ENCODE peak calls at places on chromosomes 1 and 21, in nine cellular contexts. O, P, V, R, N, J, B, T and U are unnamed samples.

GRCh38 chr1:20081331-20081810 is 11.4 kb downstream of the PLA2G5 start:
- DNase-seq in O (no peak), P (no peak), V (no peak), R (no peak), N (no peak), J (no peak), B (no peak), T (no peak), U (no peak)

GRCh38 chr1:14997646-14998276 is 155.8 kb upstream of the TMEM51 start:
- DNase-seq in O (no peak), P (no peak), V (no peak), R (no peak), N (no peak), J (no peak), B (no peak), T (peak; percentile 41), U (no peak)

GRCh38 chr1:39776400-39776713 is 5.2 kb upstream of the OXCT2 start:
- DNase-seq in O (no peak), P (no peak), V (no peak), R (no peak), N (peak; percentile 60), J (no peak), B (peak; percentile 57), T (no peak), U (no peak)

GRCh38 chr1:113759341-113760101 is at the start of gene PHTF1:
- DNase-seq in O (peak; percentile 71), P (peak; percentile 70), V (peak; percentile 83), R (peak; percentile 85), N (peak; percentile 87), J (peak; percentile 74), B (peak; percentile 75), T (peak; percentile 81), U (peak; percentile 74)

GRCh38 chr1:39435597-39435996 is 55.8 kb upstream of the BMP8A start:
- DNase-seq in O (no peak), P (no peak), V (no peak), R (no peak), N (no peak), J (no peak), B (no peak), T (no peak), U (no peak)

GRCh38 chr1:236799001-236799400 is 3.9 kb downstream of the MTR start:
- DNase-seq in O (no peak), P (no peak), V (no peak), R (no peak), N (no peak), J (no peak), B (no peak), T (no peak), U (no peak)

GRCh38 chr1:167477962-167478361 is 40.4 kb downstream of the CD247 start:
- DNase-seq in O (no peak), P (no peak), V (no peak), R (no peak), N (peak; percentile 27), J (no peak), B (no peak), T (no peak), U (no peak)

GRCh38 chr21:29462475-29462874 is 163.8 kb downstream of the BACH1 start:
- DNase-seq in O (no peak), P (no peak), V (no peak), R (no peak), N (no peak), J (no peak), B (no peak), T (no peak), U (no peak)

GRCh38 chr1:247855911-247856310 is 1.1 kb upstream of the TRIM58 start:
- DNase-seq in O (no peak), P (no peak), V (no peak), R (no peak), N (no peak), J (no peak), B (no peak), T (no peak), U (no peak)

GRCh38 chr1:247857986-247858356 is 984 bp downstream of the TRIM58 start:
- DNase-seq in O (no peak), P (no peak), V (no peak), R (no peak), N (no peak), J (no peak), B (no peak), T (no peak), U (no peak)

GRCh38 chr1:247857069-247857985 is at the start of gene TRIM58:
- DNase-seq in O (peak; percentile 68), P (no peak), V (no peak), R (no peak), N (peak; percentile 82), J (peak; percentile 69), B (peak; percentile 87), T (no peak), U (no peak)

GRCh38 chr1:247849616-247850015 is 7.4 kb upstream of the TRIM58 start:
- DNase-seq in O (no peak), P (no peak), V (no peak), R (no peak), N (no peak), J (no peak), B (no peak), T (no peak), U (no peak)

GRCh38 chr1:247854899-247855545 is 2.0 kb upstream of the TRIM58 start:
- DNase-seq in O (no peak), P (no peak), V (no peak), R (no peak), N (no peak), J (no peak), B (no peak), T (no peak), U (no peak)
- TF ChIP-seq POLR2A in O (no peak), P (no peak), V (no peak), R (no peak), N (no peak), J (no peak), B (no peak), T (no peak), U (no peak)

GRCh38 chr1:231584117-231584516 is 42.5 kb upstream of the DISC1 start:
- DNase-seq in O (no peak), P (peak; percentile 86), V (no peak), R (no peak), N (no peak), J (no peak), B (no peak), T (peak; percentile 82), U (no peak)
- TF ChIP-seq CTCF in O (peak; percentile 17), P (peak; percentile 69), V (no peak), R (no peak), N (peak; percentile 39), J (no peak), B (no peak), T (peak; percentile 42), U (no peak)

GRCh38 chr1:225845633-225846259 is 35.8 kb downstream of the EPHX1 start:
- DNase-seq in O (peak; percentile 81), P (peak; percentile 88), V (peak; percentile 87), R (peak; percentile 82), N (peak; percentile 72), J (peak; percentile 84), B (peak; percentile 74), T (peak; percentile 75), U (peak; percentile 86)

GRCh38 chr1:225847610-225848009 is 34.6 kb downstream of the TMEM63A start:
- DNase-seq in O (peak; percentile 91), P (no peak), V (no peak), R (no peak), N (peak; percentile 83), J (no peak), B (peak; percentile 76), T (no peak), U (no peak)

GRCh38 chr1:225845097-225845496 is 35.2 kb downstream of the EPHX1 start:
- DNase-seq in O (no peak), P (no peak), V (no peak), R (no peak), N (no peak), J (no peak), B (no peak), T (no peak), U (no peak)

GRCh38 chr1:225848044-225848955 is 33.9 kb downstream of the TMEM63A start:
- DNase-seq in O (no peak), P (no peak), V (no peak), R (peak; percentile 67), N (peak; percentile 68), J (no peak), B (no peak), T (peak; percentile 56), U (no peak)

DNA sequence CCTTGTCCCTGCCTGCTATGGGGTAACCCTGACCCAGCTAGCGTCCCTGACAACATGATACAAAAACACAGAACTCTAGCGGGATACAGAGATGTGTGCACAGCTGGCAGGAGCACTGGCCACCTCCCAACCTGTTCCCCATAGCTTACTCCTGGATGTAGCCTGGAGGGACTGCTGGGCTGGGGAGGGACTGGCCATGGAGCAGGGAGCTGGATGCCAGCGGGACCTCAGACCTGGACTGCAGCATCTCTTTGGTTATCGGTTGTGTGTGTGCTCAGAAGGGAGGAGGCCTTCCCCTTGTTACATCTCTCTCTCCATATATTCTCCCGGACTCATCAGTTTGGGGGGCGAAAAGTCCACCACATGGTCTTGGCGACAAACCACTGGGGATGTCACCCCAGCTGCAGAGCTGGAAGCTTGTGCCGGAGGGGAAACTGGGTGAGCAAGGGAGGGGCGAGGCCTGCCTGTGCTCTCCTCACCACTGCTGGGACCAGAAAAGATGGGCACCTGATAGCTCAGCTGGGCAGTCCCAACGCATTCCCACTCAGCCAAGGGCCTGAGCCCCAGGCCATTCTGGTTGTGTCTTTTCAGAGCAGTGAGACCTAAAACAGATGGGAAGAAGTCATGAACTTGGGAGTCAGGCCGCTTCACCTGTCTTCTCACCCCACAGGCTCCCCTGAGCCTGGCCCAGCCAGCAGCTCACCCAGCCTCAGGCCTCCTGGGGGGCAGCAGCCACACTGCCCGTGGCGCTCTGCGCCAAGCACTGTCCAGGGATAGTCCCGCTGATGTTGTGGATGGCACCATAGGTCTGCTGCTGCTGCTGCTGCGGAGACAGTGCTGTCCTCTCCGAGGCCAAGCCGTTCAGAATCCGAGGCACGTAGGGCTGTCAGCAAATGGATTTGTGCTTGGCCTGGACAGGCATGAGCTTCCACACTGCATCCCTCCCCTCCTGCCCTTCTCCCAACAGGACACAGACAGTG is 35.6 kb downstream of the TMEM63A start:
- DNase-seq in O (no peak), P (no peak), V (no peak), R (no peak), N (no peak), J (no peak), B (no peak), T (no peak), U (no peak)
- H3K9me3 ChIP-seq in O (no peaks in the 10 kb centered on the region), P (no peaks in the 10 kb centered on the region), V (no peaks in the 10 kb centered on the region), R (no peaks in the 10 kb centered on the region), N (no peaks in the 10 kb centered on the region), J (no peaks in the 10 kb centered on the region), B (no peaks in the 10 kb centered on the region), T (no peaks in the 10 kb centered on the region), U (no peaks in the 10 kb centered on the region)

GRCh38 chr21:44848821-44849521 is 24.5 kb downstream of the PTTG1IP start:
- DNase-seq in O (peak; percentile 21), P (no peak), V (peak; percentile 30), R (no peak), N (peak; percentile 42), J (peak; percentile 53), B (no peak), T (no peak), U (no peak)

GRCh38 chr21:44845418-44846200 is 27.7 kb upstream of the SUMO3 start:
- DNase-seq in O (peak; percentile 45), P (peak; percentile 60), V (peak; percentile 60), R (peak; percentile 81), N (peak; percentile 73), J (no peak), B (peak; percentile 68), T (peak; percentile 24), U (peak; percentile 54)

GRCh38 chr21:44847261-44848056 is 26.0 kb downstream of the PTTG1IP start:
- DNase-seq in O (no peak), P (no peak), V (peak; percentile 23), R (no peak), N (peak; percentile 44), J (no peak), B (no peak), T (no peak), U (no peak)

GRCh38 chr21:44846201-44846484 is 27.3 kb downstream of the PTTG1IP start:
- DNase-seq in O (no peak), P (no peak), V (no peak), R (no peak), N (no peak), J (no peak), B (no peak), T (no peak), U (no peak)

DNA sequence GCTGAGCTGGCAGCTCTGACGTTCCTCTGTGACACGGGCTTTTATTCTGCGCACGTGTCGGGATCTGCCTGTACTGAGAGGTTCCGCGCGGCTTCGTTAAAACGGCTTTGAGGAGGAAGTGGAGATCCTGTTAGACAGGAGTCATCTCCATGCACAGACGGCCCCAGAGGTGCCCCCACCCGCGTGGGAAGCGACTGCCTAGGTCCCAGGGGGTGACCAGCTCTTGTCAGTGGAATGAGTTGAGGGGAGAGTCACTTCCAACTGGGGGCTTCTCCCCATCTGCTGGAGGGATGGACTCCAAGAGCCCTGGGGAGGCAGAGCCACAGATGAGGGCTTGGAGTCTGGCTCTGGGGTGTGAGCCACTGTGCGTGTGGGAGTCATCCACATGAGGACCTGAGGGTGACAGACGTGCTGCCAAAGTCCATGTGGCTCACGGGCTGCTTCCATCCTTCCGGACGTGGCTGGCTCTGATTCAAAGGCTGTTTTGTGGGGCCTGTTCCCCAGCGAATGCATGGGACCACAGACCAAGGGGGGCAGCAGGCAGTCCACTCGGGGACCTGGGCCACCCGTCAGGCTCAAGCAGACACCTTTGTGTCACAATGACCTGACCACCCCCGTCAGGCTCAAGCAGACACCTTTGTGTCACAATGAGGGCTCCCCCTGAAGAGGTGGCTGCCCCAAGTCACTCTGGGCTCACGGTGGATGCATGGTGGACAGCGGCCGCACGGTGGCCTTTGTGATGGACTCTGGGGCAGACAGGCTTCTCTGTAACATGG is 26.8 kb downstream of the PTTG1IP start:
- DNase-seq in O (peak; percentile 37), P (no peak), V (peak; percentile 54), R (peak; percentile 65), N (peak; percentile 85), J (no peak), B (peak; percentile 61), T (peak; percentile 35), U (no peak)
- TF ChIP-seq POLR2A in O (no peak), P (no peak), V (no peak), R (no peak), N (no peak), J (no peak), B (no peak), T (no peak), U (no peak)